ENCODE peak calls at places on chromosomes 11 and 22, in seven cellular contexts. I is uterus, D is HFF-Myc, V is astrocyte of the cerebellum, A is heart left ventricle, M is BJ, L is A549. R is an unnamed sample.
A peak's percentile ranks its signal among the peaks of the same experiment; 100 is the strongest.

GRCh38 chr11:3107608-3108182 is 50.5 kb upstream of the CARS1 start:
- DNase-seq in I (peak; percentile 15), D (no peak), V (no peak), A (no peak), M (no peak), L (no peak), R (no peak)

GRCh38 chr22:17860220-17860965 is 86.1 kb upstream of the BID start:
- DNase-seq in I (no peak), D (no peak), V (no peak), A (no peak), M (no peak), L (no peak), R (no peak)

GRCh38 chr11:71452354-71453020 is 516 bp upstream of the NADSYN1 start:
- DNase-seq in I (peak; percentile 52), D (no peak), V (no peak), A (peak; percentile 52), M (no peak), L (no peak), R (no peak)

GRCh38 chr11:12922980-12923507 is 86.1 kb upstream of the RASSF10 start:
- DNase-seq in I (no peak), D (no peak), V (no peak), A (no peak), M (no peak), L (no peak), R (no peak)

GRCh38 chr11:76119779-76120178 is 86.5 kb downstream of the WNT11 start:
- DNase-seq in I (no peak), D (no peak), V (no peak), A (no peak), M (no peak), L (no peak), R (no peak)

GRCh38 chr22:36017661-36018091 is 10.9 kb downstream of the RBFOX2 start:
- DNase-seq in I (no peak), D (peak; percentile 73), V (no peak), A (no peak), M (no peak), L (no peak), R (no peak)

GRCh38 chr11:76794371-76795284 is 11.5 kb downstream of the TSKU start:
- DNase-seq in I (no peak), D (no peak), V (no peak), A (peak; percentile 2), M (no peak), L (no peak), R (no peak)

GRCh38 chr11:26227311-26227710 is 104.6 kb upstream of the ANO3 start:
- DNase-seq in I (no peak), D (peak; percentile 62), V (peak; percentile 58), A (no peak), M (peak; percentile 76), L (peak; percentile 43), R (no peak)

GRCh38 chr11:29321293-29322132 is 695.3 kb downstream of the KCNA4 start:
- DNase-seq in I (no peak), D (no peak), V (no peak), A (no peak), M (no peak), L (peak; percentile 45), R (peak; percentile 71)

GRCh38 chr22:20937031-20937793 is 20.0 kb downstream of the CRKL start:
- DNase-seq in I (no peak), D (no peak), V (no peak), A (no peak), M (no peak), L (no peak), R (no peak)

GRCh38 chr22:24706050-24706449 is 68.5 kb downstream of the PIWIL3 start:
- DNase-seq in I (no peak), D (no peak), V (no peak), A (no peak), M (no peak), L (peak; percentile 12), R (no peak)

GRCh38 chr22:36658900-36659299 is 44.7 kb downstream of the CACNG2 start:
- DNase-seq in I (no peak), D (no peak), V (peak; percentile 24), A (no peak), M (no peak), L (no peak), R (no peak)

GRCh38 chr22:45335021-45335818 is 25.5 kb downstream of the FAM118A start:
- DNase-seq in I (no peak), D (no peak), V (no peak), A (peak; percentile 81), M (no peak), L (no peak), R (no peak)

GRCh38 chr11:3203221-3204043 is 15.2 kb downstream of the MRGPRG start:
- DNase-seq in I (no peak), D (no peak), V (no peak), A (no peak), M (no peak), L (peak; percentile 21), R (no peak)

GRCh38 chr11:130071211-130071712 is 1.6 kb downstream of the APLP2 start:
- DNase-seq in I (no peak), D (no peak), V (no peak), A (no peak), M (no peak), L (no peak), R (no peak)

GRCh38 chr22:45091254-45091854 is 72.4 kb upstream of the NUP50 start:
- DNase-seq in I (no peak), D (no peak), V (no peak), A (no peak), M (no peak), L (no peak), R (no peak)

GRCh38 chr11:12469451-12469850 is 92.1 kb downstream of the PARVA start:
- DNase-seq in I (no peak), D (no peak), V (no peak), A (no peak), M (no peak), L (no peak), R (no peak)

GRCh38 chr11:92886243-92886905 is 83.1 kb upstream of the MTNR1B start:
- DNase-seq in I (peak; percentile 24), D (peak; percentile 21), V (peak; percentile 53), A (peak; percentile 18), M (no peak), L (peak; percentile 59), R (peak; percentile 26)

GRCh38 chr11:72896431-72896830 is 82.2 kb downstream of the ATG16L2 start:
- DNase-seq in I (no peak), D (no peak), V (no peak), A (no peak), M (no peak), L (no peak), R (no peak)

GRCh38 chr11:67344264-67344663 is 9.1 kb downstream of the POLD4 start:
- DNase-seq in I (no peak), D (no peak), V (no peak), A (no peak), M (no peak), L (no peak), R (no peak)

GRCh38 chr11:37511425-37511933 is 913.4 kb upstream of the RAG2 start:
- DNase-seq in I (no peak), D (no peak), V (peak; percentile 34), A (no peak), M (peak; percentile 69), L (no peak), R (no peak)

GRCh38 chr22:40238425-40239344 is 61.0 kb downstream of the TNRC6B start:
- DNase-seq in I (peak; percentile 50), D (peak; percentile 35), V (no peak), A (no peak), M (peak; percentile 26), L (peak; percentile 59), R (peak; percentile 21)

GRCh38 chr11:17771415-17771814 is 36.8 kb downstream of the KCNC1 start:
- DNase-seq in I (no peak), D (no peak), V (no peak), A (no peak), M (no peak), L (no peak), R (no peak)

GRCh38 chr11:115607621-115608191 is 103.5 kb upstream of the CADM1 start:
- DNase-seq in I (no peak), D (no peak), V (peak; percentile 49), A (peak; percentile 67), M (no peak), L (no peak), R (no peak)

DNA sequence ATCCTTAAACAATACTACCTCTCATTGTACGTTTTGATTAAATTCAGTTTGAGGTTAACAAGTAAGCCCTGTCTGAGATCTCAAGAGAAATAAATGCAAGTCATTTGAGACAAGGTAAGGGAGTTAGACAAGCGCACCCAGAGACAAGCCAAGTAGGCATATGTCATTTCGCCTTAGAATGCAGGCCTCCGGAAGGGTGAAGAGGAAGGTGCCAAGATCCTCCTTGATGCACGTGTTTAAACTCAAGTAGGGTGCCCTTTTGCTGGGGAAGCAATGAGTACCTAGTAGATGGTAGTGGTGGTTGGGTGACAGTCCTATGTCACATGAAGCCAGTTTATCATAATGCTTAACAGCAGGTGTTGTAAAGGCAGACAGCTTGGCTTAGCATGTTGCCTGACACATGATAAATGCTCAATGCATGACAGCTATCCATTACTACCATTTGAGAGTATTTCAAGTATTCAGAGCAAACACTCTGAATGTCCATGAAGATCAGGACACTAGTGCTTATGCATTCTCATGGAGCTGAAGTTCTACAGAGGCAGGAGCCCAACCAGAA is 415.9 kb downstream of the TMEM135 start:
- DNase-seq in I (no peak), D (no peak), V (no peak), A (no peak), M (no peak), L (no peak), R (no peak)
- H3K4me3 ChIP-seq in I (no peak overlapping the region), D (no peak overlapping the region), V (no peak overlapping the region), A (no peak overlapping the region), M (no peak overlapping the region), L (no peak overlapping the region), R (no peak overlapping the region)

GRCh38 chr11:102780491-102780918 is at the start of gene MMP10:
- DNase-seq in I (no peak), D (peak; percentile 50), V (peak; percentile 26), A (no peak), M (no peak), L (peak; percentile 60), R (peak; percentile 55)
- TF ChIP-seq CTCF in I (no peak), D (peak; percentile 65), V (peak; percentile 61), A (no peak), M (peak; percentile 71), L (peak; percentile 40), R (peak; percentile 58)

GRCh38 chr11:47409440-47410403 is 1.3 kb downstream of the SLC39A13 start:
- DNase-seq in I (no peak), D (no peak), V (no peak), A (no peak), M (no peak), L (no peak), R (no peak)
- H3K4me3 ChIP-seq in I (peak overlapping the region; percentile 77), D (peak overlapping the region; percentile 75), V (peak overlapping the region; percentile 84), A (peak overlapping the region; percentile 42), M (peak overlapping the region; percentile 95), L (peak overlapping the region; percentile 92), R (peak overlapping the region; percentile 80)

DNA sequence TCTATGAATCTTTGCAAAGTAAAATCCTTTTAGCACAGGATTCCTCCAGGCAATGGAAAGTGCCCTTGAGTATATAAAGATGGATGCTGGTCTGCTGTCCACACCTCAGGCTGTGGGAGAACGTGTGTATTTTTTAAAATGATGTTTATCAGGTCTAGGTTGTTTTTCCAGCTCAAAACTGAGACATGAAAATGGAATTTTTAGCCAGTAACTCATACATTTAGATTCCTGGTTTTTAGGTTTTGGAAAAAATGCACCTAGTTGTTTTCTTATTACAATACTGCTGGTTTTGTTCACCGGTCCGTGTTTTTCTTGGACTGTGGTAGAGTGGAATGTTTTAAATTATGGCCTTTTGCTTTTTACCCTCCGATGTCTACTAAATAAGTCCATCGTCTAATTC is 554.7 kb downstream of the SOX6 start:
- DNase-seq in I (no peak), D (no peak), V (peak; percentile 49), A (no peak), M (no peak), L (no peak), R (no peak)
- TF ChIP-seq CTCF in I (no peak), D (no peak), V (no peak), A (no peak), M (no peak), L (no peak), R (no peak)

GRCh38 chr22:44026630-44027511 is 2.8 kb downstream of the PARVB start:
- DNase-seq in I (peak; percentile 60), D (no peak), V (no peak), A (peak; percentile 86), M (no peak), L (no peak), R (no peak)
- H3K4me3 ChIP-seq in I (no peak overlapping the region), D (no peak overlapping the region), V (no peak overlapping the region), A (no peak overlapping the region), M (no peak overlapping the region), L (no peak overlapping the region), R (no peak overlapping the region)